ENCODE peak calls at places on chromosomes 16 and 17, in four cellular contexts. X is CD8-positive, alpha-beta memory T cell; N is A549; S is EL. M is an unnamed sample.
A peak's percentile ranks its signal among the peaks of the same experiment; 100 is the strongest.

GRCh38 chr16:30953111-30953510 is 4.2 kb downstream of the ORAI3 start:
- DNase-seq in X (no peak), N (no peak), S (no peak), M (no peak)

GRCh38 chr16:8956265-8957060 is 7.2 kb downstream of the USP7 start:
- DNase-seq in X (no peak), N (no peak), S (no peak), M (no peak)

GRCh38 chr17:16484445-16485169 is 7.4 kb downstream of the LRRC75A start:
- DNase-seq in X (no peak), N (no peak), S (no peak), M (no peak)

GRCh38 chr16:1150511-1150982 is 2.4 kb upstream of the CACNA1H start:
- DNase-seq in X (peak; percentile 8), N (peak; percentile 81), S (peak; percentile 37), M (no peak)

GRCh38 chr17:35373984-35374765 is 754 bp upstream of the SLFN11 start:
- DNase-seq in X (peak; percentile 24), N (peak; percentile 38), S (peak; percentile 67), M (peak; percentile 14)

GRCh38 chr17:77148109-77148958 is 7.6 kb downstream of the SEC14L1 start:
- DNase-seq in X (no peak), N (no peak), S (no peak), M (no peak)

GRCh38 chr17:71084219-71084618 is 914.9 kb downstream of the KCNJ2 start:
- DNase-seq in X (no peak), N (peak; percentile 63), S (peak; percentile 53), M (peak; percentile 10)

GRCh38 chr16:35639233-35640205 is 2180.1 kb downstream of the TP53TG3F start:
- DNase-seq in X (no peak), N (no peak), S (no peak), M (no peak)

GRCh38 chr17:12790806-12791148 is 1.5 kb downstream of the ARHGAP44 start:
- DNase-seq in X (no peak), N (no peak), S (no peak), M (no peak)

GRCh38 chr16:31273676-31274075 is 13.9 kb downstream of the ITGAM start:
- DNase-seq in X (no peak), N (no peak), S (no peak), M (no peak)

GRCh38 chr17:62666061-62666800 is 38.8 kb downstream of the MRC2 start:
- DNase-seq in X (no peak), N (no peak), S (no peak), M (no peak)

GRCh38 chr17:1006054-1006453 is 9.1 kb downstream of the TIMM22 start:
- DNase-seq in X (no peak), N (no peak), S (no peak), M (no peak)

GRCh38 chr17:78528541-78528940 is 48.7 kb downstream of the DNAH17 start:
- DNase-seq in X (no peak), N (no peak), S (no peak), M (no peak)

GRCh38 chr17:73703917-73704316 is 59.7 kb upstream of the SDK2 start:
- DNase-seq in X (no peak), N (no peak), S (no peak), M (no peak)

GRCh38 chr16:81936209-81936608 is 75.1 kb downstream of the SDR42E1 start:
- DNase-seq in X (no peak), N (no peak), S (no peak), M (no peak)

GRCh38 chr16:90046971-90047713 is 27.9 kb upstream of the DBNDD1 start:
- DNase-seq in X (no peak), N (no peak), S (peak; percentile 77), M (peak; percentile 76)

GRCh38 chr16:63787014-63787413 is 1334.8 kb downstream of the CDH11 start:
- DNase-seq in X (no peak), N (peak; percentile 6), S (no peak), M (no peak)

GRCh38 chr17:75549246-75550138 is 24.0 kb downstream of the LLGL2 start:
- DNase-seq in X (no peak), N (peak; percentile 70), S (no peak), M (no peak)

GRCh38 chr17:2705263-2705662 is 6.3 kb downstream of the CLUH start:
- DNase-seq in X (no peak), N (peak; percentile 45), S (peak; percentile 63), M (peak; percentile 78)

GRCh38 chr17:20073056-20073979 is 64.2 kb downstream of the SPECC1 start:
- DNase-seq in X (peak; percentile 28), N (no peak), S (no peak), M (peak; percentile 51)

GRCh38 chr16:89711601-89712475 is 8.9 kb downstream of the VPS9D1 start:
- DNase-seq in X (peak; percentile 59), N (peak; percentile 81), S (peak; percentile 66), M (no peak)

GRCh38 chr17:32654351-32654750 is 167.6 kb downstream of the CDK5R1 start:
- DNase-seq in X (no peak), N (no peak), S (no peak), M (no peak)

GRCh38 chr16:88274847-88275246 is 107.9 kb upstream of the ZNF469 start:
- DNase-seq in X (no peak), N (no peak), S (no peak), M (no peak)

GRCh38 chr16:89847056-89847929 is 19.0 kb downstream of the SPIRE2 start:
- DNase-seq in X (no peak), N (no peak), S (no peak), M (no peak)

GRCh38 chr16:88638323-88639230 is at the start of gene IL17C:
- DNase-seq in X (no peak), N (no peak), S (no peak), M (no peak)

GRCh38 chr16:49350265-49351103 is 23.1 kb upstream of the C16orf78 start:
- DNase-seq in X (no peak), N (peak; percentile 41), S (peak; percentile 45), M (peak; percentile 60)

GRCh38 chr17:57269598-57270255 is 13.4 kb downstream of the MSI2 start:
- DNase-seq in X (no peak), N (no peak), S (no peak), M (no peak)

GRCh38 chr16:69848635-69849545 is 86.8 kb downstream of the WWP2 start:
- DNase-seq in X (no peak), N (no peak), S (peak; percentile 95), M (peak; percentile 78)

GRCh38 chr17:50675627-50676026 is 32.1 kb downstream of the ANKRD40 start:
- DNase-seq in X (no peak), N (no peak), S (no peak), M (no peak)

GRCh38 chr16:27330542-27330941 is 16.8 kb downstream of the IL4R start:
- DNase-seq in X (no peak), N (peak; percentile 17), S (peak; percentile 37), M (no peak)

GRCh38 chr17:8822401-8823035 is 23.4 kb upstream of the MFSD6L start:
- DNase-seq in X (no peak), N (no peak), S (no peak), M (no peak)

GRCh38 chr17:51046527-51047384 is 73.9 kb downstream of the SPAG9 start:
- DNase-seq in X (no peak), N (peak; percentile 26), S (peak; percentile 81), M (peak; percentile 28)

GRCh38 chr17:77869665-77870132 is 88.8 kb upstream of the TNRC6C start:
- DNase-seq in X (no peak), N (no peak), S (no peak), M (no peak)

GRCh38 chr17:77909236-77909635 is 49.3 kb upstream of the TNRC6C start:
- DNase-seq in X (no peak), N (no peak), S (no peak), M (no peak)

GRCh38 chr17:70905796-70906195 is 736.5 kb downstream of the KCNJ2 start:
- DNase-seq in X (no peak), N (peak; percentile 20), S (peak; percentile 95), M (peak; percentile 50)

GRCh38 chr16:88759245-88759975 is 25.6 kb downstream of the PIEZO1 start:
- DNase-seq in X (peak; percentile 41), N (no peak), S (no peak), M (no peak)

GRCh38 chr16:3920206-3920605 is 39.7 kb upstream of the CREBBP start:
- DNase-seq in X (no peak), N (no peak), S (no peak), M (no peak)

GRCh38 chr16:89277049-89277448 is 59.5 kb downstream of the ZNF778 start:
- DNase-seq in X (no peak), N (no peak), S (no peak), M (no peak)